ENCODE peak calls at places on chromosomes 6 and 20, in five cellular contexts. One of them, this sample, is unnamed.

GRCh38 chr20:3000852-3001523 is 42.4 kb upstream of the GNRH2 start:
- DNase-seq in SIG-M5: peak
- DNase-seq in thoracic aorta: no peak
- DNase-seq in effector memory CD4-positive, alpha-beta T cell: no peak
- DNase-seq in stimulated activated CD4-positive, alpha-beta T cell treated with anti-CD3 and anti-CD28 coated beads, Interleukin-2, amount 100 ng/mL, for 24 hours: no peak
- DNase-seq in this sample: peak

GRCh38 chr6:138403324-138403800 is 661 bp upstream of the HEBP2 start:
- DNase-seq in SIG-M5: no peak
- DNase-seq in thoracic aorta: no peak
- DNase-seq in effector memory CD4-positive, alpha-beta T cell: no peak
- DNase-seq in stimulated activated CD4-positive, alpha-beta T cell treated with anti-CD3 and anti-CD28 coated beads, Interleukin-2, amount 100 ng/mL, for 24 hours: peak
- DNase-seq in this sample: no peak

GRCh38 chr6:47563162-47563561 is 85.6 kb downstream of the CD2AP start:
- DNase-seq in SIG-M5: no peak
- DNase-seq in thoracic aorta: no peak
- DNase-seq in effector memory CD4-positive, alpha-beta T cell: no peak
- DNase-seq in stimulated activated CD4-positive, alpha-beta T cell treated with anti-CD3 and anti-CD28 coated beads, Interleukin-2, amount 100 ng/mL, for 24 hours: no peak
- DNase-seq in this sample: no peak

GRCh38 chr20:46767127-46767761 is 57.8 kb downstream of the SLC2A10 start:
- DNase-seq in SIG-M5: no peak
- DNase-seq in thoracic aorta: no peak
- DNase-seq in effector memory CD4-positive, alpha-beta T cell: no peak
- DNase-seq in stimulated activated CD4-positive, alpha-beta T cell treated with anti-CD3 and anti-CD28 coated beads, Interleukin-2, amount 100 ng/mL, for 24 hours: peak
- DNase-seq in this sample: peak

GRCh38 chr20:46731770-46732169 is 22.3 kb downstream of the SLC2A10 start:
- DNase-seq in SIG-M5: no peak
- DNase-seq in thoracic aorta: no peak
- DNase-seq in effector memory CD4-positive, alpha-beta T cell: no peak
- DNase-seq in stimulated activated CD4-positive, alpha-beta T cell treated with anti-CD3 and anti-CD28 coated beads, Interleukin-2, amount 100 ng/mL, for 24 hours: no peak
- DNase-seq in this sample: no peak

GRCh38 chr6:33277663-33278391 is 904 bp downstream of the B3GALT4 start:
- DNase-seq in SIG-M5: no peak
- DNase-seq in thoracic aorta: no peak
- DNase-seq in effector memory CD4-positive, alpha-beta T cell: no peak
- DNase-seq in stimulated activated CD4-positive, alpha-beta T cell treated with anti-CD3 and anti-CD28 coated beads, Interleukin-2, amount 100 ng/mL, for 24 hours: peak
- DNase-seq in this sample: no peak

GRCh38 chr6:119079288-119079809 is 885 bp upstream of the FAM184A start:
- DNase-seq in SIG-M5: no peak
- DNase-seq in thoracic aorta: no peak
- DNase-seq in effector memory CD4-positive, alpha-beta T cell: no peak
- DNase-seq in stimulated activated CD4-positive, alpha-beta T cell treated with anti-CD3 and anti-CD28 coated beads, Interleukin-2, amount 100 ng/mL, for 24 hours: no peak
- DNase-seq in this sample: no peak

GRCh38 chr20:15603501-15603900 is 969.7 kb downstream of the KIF16B start:
- DNase-seq in SIG-M5: no peak
- DNase-seq in thoracic aorta: no peak
- DNase-seq in effector memory CD4-positive, alpha-beta T cell: no peak
- DNase-seq in stimulated activated CD4-positive, alpha-beta T cell treated with anti-CD3 and anti-CD28 coated beads, Interleukin-2, amount 100 ng/mL, for 24 hours: no peak
- DNase-seq in this sample: no peak

GRCh38 chr6:128310061-128310460 is 210.3 kb downstream of the PTPRK start:
- DNase-seq in SIG-M5: no peak
- DNase-seq in thoracic aorta: no peak
- DNase-seq in effector memory CD4-positive, alpha-beta T cell: no peak
- DNase-seq in stimulated activated CD4-positive, alpha-beta T cell treated with anti-CD3 and anti-CD28 coated beads, Interleukin-2, amount 100 ng/mL, for 24 hours: no peak
- DNase-seq in this sample: no peak

GRCh38 chr6:4774715-4775590 is 1.3 kb upstream of the CDYL start:
- DNase-seq in SIG-M5: no peak
- DNase-seq in thoracic aorta: no peak
- DNase-seq in effector memory CD4-positive, alpha-beta T cell: no peak
- DNase-seq in stimulated activated CD4-positive, alpha-beta T cell treated with anti-CD3 and anti-CD28 coated beads, Interleukin-2, amount 100 ng/mL, for 24 hours: peak
- DNase-seq in this sample: peak

GRCh38 chr6:160069459-160069858 is 52.2 kb upstream of the SLC22A1 start:
- DNase-seq in SIG-M5: no peak
- DNase-seq in thoracic aorta: no peak
- DNase-seq in effector memory CD4-positive, alpha-beta T cell: no peak
- DNase-seq in stimulated activated CD4-positive, alpha-beta T cell treated with anti-CD3 and anti-CD28 coated beads, Interleukin-2, amount 100 ng/mL, for 24 hours: no peak
- DNase-seq in this sample: no peak

GRCh38 chr6:149896491-149896890 is 1.4 kb downstream of the RAET1E start:
- DNase-seq in SIG-M5: no peak
- DNase-seq in thoracic aorta: no peak
- DNase-seq in effector memory CD4-positive, alpha-beta T cell: no peak
- DNase-seq in stimulated activated CD4-positive, alpha-beta T cell treated with anti-CD3 and anti-CD28 coated beads, Interleukin-2, amount 100 ng/mL, for 24 hours: no peak
- DNase-seq in this sample: no peak

GRCh38 chr6:25601797-25602679 is 50.0 kb upstream of the SCGN start:
- DNase-seq in SIG-M5: no peak
- DNase-seq in thoracic aorta: no peak
- DNase-seq in effector memory CD4-positive, alpha-beta T cell: no peak
- DNase-seq in stimulated activated CD4-positive, alpha-beta T cell treated with anti-CD3 and anti-CD28 coated beads, Interleukin-2, amount 100 ng/mL, for 24 hours: no peak
- DNase-seq in this sample: no peak

This sample was measured in HL-60.